ENCODE peak calls at places on chromosomes 6 and 20, in eight cellular contexts. B is HL-60, R is GM23338, L is SK-N-SH, Q is Panc1, A is HCT116, X is transverse colon, K is suprapubic skin. I is an unnamed sample.

GRCh38 chr20:60148885-60149284 is 190.7 kb downstream of the CDH26 start:
- DNase-seq in K (no peak), L (no peak), B (no peak), Q (no peak), R (no peak), A (no peak), X (no peak), I (peak)

GRCh38 chr6:105449756-105450390 is 47.0 kb upstream of the PREP start:
- DNase-seq in X (no peak), K (no peak), L (no peak), Q (no peak), R (no peak), B (no peak), A (no peak), I (peak)

GRCh38 chr20:50330504-50331313 is 140.1 kb downstream of the CEBPB start:
- DNase-seq in K (no peak), Q (no peak), R (no peak), A (no peak), B (no peak), X (peak), L (no peak), I (no peak)

GRCh38 chr20:24277196-24277595 is 192.2 kb upstream of the SYNDIG1 start:
- DNase-seq in B (no peak), Q (no peak), X (no peak), L (no peak), R (peak), A (no peak), K (no peak), I (no peak)

GRCh38 chr6:36125575-36125974 is 4.7 kb upstream of the MAPK13 start:
- DNase-seq in A (no peak), X (no peak), B (no peak), K (peak), Q (no peak), L (no peak), R (no peak), I (no peak)

GRCh38 chr20:32010666-32011065 is 428 bp downstream of the CCM2L start:
- DNase-seq in X (no peak), A (no peak), B (no peak), K (no peak), L (no peak), Q (no peak), R (peak), I (no peak)

GRCh38 chr20:58150772-58151171 is 77.7 kb downstream of the ANKRD60 start:
- DNase-seq in L (no peak), Q (no peak), K (no peak), X (peak), B (no peak), A (no peak), R (peak), I (no peak)

GRCh38 chr6:96520039-96520850 is 1.4 kb upstream of the UFL1 start:
- DNase-seq in L (no peak), R (peak), B (no peak), X (peak), Q (no peak), A (peak), K (no peak), I (no peak)

GRCh38 chr6:74249658-74250057 is 553.7 kb downstream of the CD109 start:
- DNase-seq in Q (no peak), K (no peak), X (no peak), A (no peak), R (no peak), L (no peak), B (no peak), I (no peak)

GRCh38 chr6:139166956-139167313 is 32.1 kb downstream of the HECA start:
- DNase-seq in Q (no peak), R (no peak), A (no peak), K (no peak), B (no peak), X (no peak), L (no peak), I (no peak)

GRCh38 chr20:50921783-50922501 is 9.3 kb downstream of the ADNP start:
- DNase-seq in X (no peak), Q (no peak), K (no peak), B (no peak), A (no peak), L (no peak), R (no peak), I (no peak)

GRCh38 chr20:49894073-49894470 is 21.3 kb downstream of the SPATA2 start:
- DNase-seq in B (no peak), L (no peak), X (no peak), R (no peak), Q (no peak), A (no peak), K (no peak), I (no peak)

GRCh38 chr20:23626040-23626620 is 11.6 kb downstream of the CST3 start:
- DNase-seq in R (no peak), X (peak), A (no peak), B (no peak), K (no peak), Q (no peak), L (no peak), I (peak)

GRCh38 chr20:37299718-37300529 is 10.5 kb downstream of the MANBAL start:
- DNase-seq in X (no peak), L (no peak), R (no peak), Q (no peak), K (no peak), B (no peak), A (no peak), I (no peak)

GRCh38 chr20:36836591-36837329 is 39.2 kb upstream of the TLDC2 start:
- DNase-seq in L (peak), Q (peak), R (peak), A (peak), X (peak), K (no peak), B (peak), I (no peak)

GRCh38 chr20:14036567-14036966 is 41.3 kb downstream of the MACROD2 start:
- DNase-seq in R (no peak), X (no peak), A (no peak), B (no peak), K (no peak), L (no peak), Q (no peak), I (no peak)

GRCh38 chr6:24504274-24504641 is 9.5 kb downstream of the ALDH5A1 start:
- DNase-seq in B (no peak), K (no peak), R (no peak), A (no peak), X (no peak), Q (no peak), L (no peak), I (peak)

GRCh38 chr6:79605968-79606764 is 25.0 kb upstream of the SH3BGRL2 start:
- DNase-seq in X (no peak), R (peak), A (no peak), L (no peak), B (no peak), Q (no peak), K (no peak), I (no peak)

GRCh38 chr6:112223070-112223861 is 31.1 kb downstream of the LAMA4 start:
- DNase-seq in L (no peak), Q (no peak), K (no peak), B (no peak), X (no peak), R (no peak), A (no peak), I (no peak)

GRCh38 chr20:52675414-52675813 is 296.7 kb upstream of the TSHZ2 start:
- DNase-seq in Q (no peak), K (no peak), L (no peak), A (no peak), X (no peak), R (no peak), B (peak), I (no peak)

GRCh38 chr6:18477301-18477941 is 90.3 kb downstream of the RNF144B start:
- DNase-seq in Q (no peak), R (no peak), K (no peak), B (no peak), X (no peak), L (no peak), A (no peak), I (no peak)

GRCh38 chr20:52049001-52049731 is 142.4 kb downstream of the ZFP64 start:
- DNase-seq in K (no peak), L (no peak), B (no peak), Q (no peak), A (no peak), X (no peak), R (peak), I (no peak)

GRCh38 chr20:19254086-19254821 is 41.8 kb downstream of the SLC24A3 start:
- DNase-seq in A (no peak), B (no peak), R (no peak), Q (no peak), X (no peak), K (no peak), L (no peak), I (no peak)

GRCh38 chr6:6648659-6649343 is 60.3 kb downstream of the LY86 start:
- DNase-seq in K (no peak), R (no peak), A (no peak), L (no peak), Q (no peak), X (no peak), B (no peak), I (no peak)

GRCh38 chr6:6645266-6645917 is 56.9 kb downstream of the LY86 start:
- DNase-seq in X (no peak), B (peak), Q (no peak), K (no peak), A (no peak), L (no peak), R (no peak), I (no peak)

GRCh38 chr6:6643398-6643797 is 54.9 kb downstream of the LY86 start:
- DNase-seq in L (no peak), R (no peak), K (no peak), Q (no peak), B (no peak), A (no peak), X (no peak), I (no peak)

GRCh38 chr6:6646859-6647258 is 58.3 kb downstream of the LY86 start:
- DNase-seq in X (no peak), R (peak), B (no peak), L (no peak), A (no peak), K (no peak), Q (no peak), I (no peak)

DNA sequence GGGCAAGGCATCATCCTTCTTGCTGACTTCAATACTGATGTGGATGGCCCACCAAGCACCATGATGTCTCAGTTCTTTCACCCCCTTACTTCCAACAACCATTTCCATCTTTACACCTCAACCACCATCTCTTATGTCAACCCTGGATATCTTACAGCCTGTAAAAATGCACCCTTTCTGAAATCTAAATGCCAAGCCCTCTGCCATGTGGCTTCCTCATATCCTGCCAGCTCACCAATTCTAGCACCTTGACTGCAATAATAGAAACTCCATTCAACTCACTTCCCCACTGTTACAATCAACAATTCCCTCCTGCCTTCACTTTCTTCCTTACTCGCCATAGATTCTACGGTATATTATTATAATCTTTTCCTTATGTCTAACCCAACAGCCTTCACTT is 57.9 kb downstream of the LY86 start:
- DNase-seq in A (no peak), R (no peak), Q (no peak), K (no peak), X (no peak), B (no peak), L (no peak), I (no peak)
- TF ChIP-seq POLR2AphosphoS5 in A (no peak), R (no peak), Q (no peak), K (no peak), X (no peak), B (no peak), L (no peak), I (no peak)

GRCh38 chr6:43736844-43737243 is 33.2 kb upstream of the VEGFA start:
- DNase-seq in X (no peak), L (peak), A (no peak), R (no peak), B (no peak), K (peak), Q (no peak), I (no peak)

GRCh38 chr6:43736211-43736786 is 33.7 kb upstream of the VEGFA start:
- DNase-seq in L (peak), A (no peak), X (no peak), Q (no peak), K (peak), B (no peak), R (no peak), I (no peak)

GRCh38 chr6:43738877-43739641 is 31.0 kb upstream of the VEGFA start:
- DNase-seq in R (no peak), Q (no peak), B (no peak), X (no peak), L (peak), A (no peak), K (peak), I (no peak)

GRCh38 chr6:43738267-43738676 is 31.7 kb upstream of the VEGFA start:
- DNase-seq in Q (no peak), R (no peak), K (peak), A (no peak), B (no peak), L (no peak), X (no peak), I (no peak)

DNA sequence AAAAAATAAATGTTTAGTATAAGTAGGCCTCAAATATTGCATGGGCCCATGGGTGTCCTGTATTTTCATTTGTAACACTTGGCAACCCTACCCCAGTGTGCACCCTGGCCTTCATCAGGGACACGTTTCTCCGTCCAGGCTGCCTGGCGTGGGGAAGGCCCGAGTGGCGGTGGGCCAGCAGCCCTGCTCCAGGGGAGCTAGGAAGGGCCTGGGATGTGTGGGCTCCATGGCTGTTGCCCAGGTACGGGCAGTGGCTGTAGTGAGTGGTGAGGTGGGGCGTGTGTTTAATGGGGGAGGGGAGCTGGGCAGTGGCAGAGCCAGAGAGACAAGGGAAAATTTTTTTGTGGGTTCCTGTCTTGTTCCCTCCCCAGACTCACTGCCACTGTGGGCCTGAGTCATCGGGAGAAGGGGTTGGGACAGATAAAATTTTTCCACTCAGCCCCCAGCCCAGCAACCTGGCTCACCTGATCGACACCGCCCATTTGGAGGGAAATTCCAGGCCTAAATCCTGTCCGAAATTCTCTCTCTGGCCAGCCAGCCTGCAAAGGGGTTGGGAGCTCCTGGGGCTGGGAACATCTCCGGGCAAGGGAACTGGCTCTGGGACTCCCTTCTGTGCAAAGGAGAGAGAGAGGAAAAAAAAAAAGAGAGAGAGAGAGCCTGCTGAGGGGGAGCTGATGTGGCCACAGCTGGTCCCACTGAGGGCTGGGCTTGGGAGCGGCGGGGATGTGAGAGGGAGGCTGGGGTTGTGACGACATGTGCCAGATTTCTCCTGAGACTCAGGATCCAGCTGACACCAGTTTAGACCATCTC is 32.5 kb upstream of the VEGFA start:
- DNase-seq in X (no peak), Q (no peak), R (peak), L (peak), B (no peak), K (peak), A (no peak), I (no peak)
- TF ChIP-seq POLR2AphosphoS5 in X (no peak), Q (no peak), R (no peak), L (no peak), B (no peak), K (no peak), A (no peak), I (no peak)

GRCh38 chr20:34983995-34984735 is 28.5 kb downstream of the MYH7B start:
- DNase-seq in L (no peak), B (no peak), R (peak), X (peak), Q (no peak), A (no peak), K (no peak), I (no peak)
- TF ChIP-seq POLR2AphosphoS5 in L (no peak), B (no peak), R (peak), X (no peak), Q (no peak), A (no peak), K (no peak), I (no peak)

GRCh38 chr6:34243901-34244884 is 4.6 kb downstream of the SMIM29 start:
- DNase-seq in K (peak), A (peak), L (peak), B (no peak), X (peak), R (peak), Q (no peak), I (no peak)
- TF ChIP-seq POLR2AphosphoS5 in K (no peak), A (peak), L (no peak), B (no peak), X (no peak), R (peak), Q (peak), I (peak)

DNA sequence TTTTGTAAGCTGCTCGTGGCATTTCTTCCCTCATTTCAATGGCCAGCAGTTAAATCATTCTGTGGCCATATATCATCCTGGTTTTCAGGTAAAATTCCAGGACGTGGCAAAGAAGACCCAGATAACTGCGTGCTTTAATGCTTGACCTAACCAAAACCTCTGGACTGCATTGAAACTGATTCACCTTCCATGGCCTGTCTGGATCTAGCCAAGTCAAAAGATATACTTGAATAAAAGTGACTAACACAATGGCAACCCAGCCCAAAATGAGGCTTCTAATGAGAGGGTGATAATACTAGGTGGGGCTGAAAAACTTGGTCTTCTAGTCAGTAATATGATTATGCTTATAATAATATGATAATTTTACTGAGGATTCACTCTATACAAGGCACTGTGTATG is 16.5 kb upstream of the PCSK2 start:
- DNase-seq in L (no peak), A (no peak), X (no peak), R (no peak), B (no peak), Q (no peak), K (no peak), I (no peak)
- TF ChIP-seq POLR2AphosphoS5 in L (no peak), A (no peak), X (no peak), R (no peak), B (no peak), Q (no peak), K (no peak), I (no peak)

GRCh38 chr20:5668529-5668868 is 81.7 kb upstream of the SHLD1 start:
- DNase-seq in X (no peak), B (no peak), K (no peak), Q (no peak), R (no peak), A (no peak), L (no peak), I (no peak)
- TF ChIP-seq POLR2AphosphoS5 in X (no peak), B (no peak), K (no peak), Q (no peak), R (no peak), A (no peak), L (no peak), I (no peak)